ENCODE peak calls at places on chromosomes 12 and 14, in seven cellular contexts. E is HCT116; I is endodermal cell; R is CD4-positive, alpha-beta memory T cell; Y is mammary epithelial cell; V is pancreas; B is K562. M is an unnamed sample. For H3K4me1 and H3K9me3, the result is how much of the 10 kb centered on the place peaks cover.

GRCh38 chr12:132354211-132354981 is 25.0 kb upstream of the GALNT9 start:
- DNase-seq in E (no peak), I (no peak), R (no peak), Y (no peak), V (no peak), B (no peak), M (no peak)

GRCh38 chr14:24310666-24311604 is at the start of gene LTB4R:
- DNase-seq in E (no peak), I (no peak), R (peak), Y (peak), V (peak), B (no peak), M (peak)

GRCh38 chr12:127083028-127083949 is 1183.7 kb upstream of the TMEM132C start:
- DNase-seq in E (peak), I (no peak), R (peak), Y (peak), V (peak), B (peak), M (peak)

GRCh38 chr14:59314953-59315599 is 126.6 kb downstream of the DAAM1 start:
- DNase-seq in E (no peak), I (no peak), R (no peak), Y (no peak), V (no peak), B (no peak), M (no peak)

GRCh38 chr12:58302487-58303011 is 361.2 kb downstream of the ATP23 start:
- DNase-seq in E (no peak), I (no peak), R (no peak), Y (peak), V (peak), B (no peak), M (no peak)

GRCh38 chr12:79834712-79835376 is 100.1 kb downstream of the PPP1R12A start:
- DNase-seq in E (no peak), I (no peak), R (no peak), Y (no peak), V (no peak), B (no peak), M (no peak)

GRCh38 chr14:101019541-101019940 is 116.0 kb upstream of the RTL1 start:
- DNase-seq in E (no peak), I (peak), R (no peak), Y (no peak), V (no peak), B (peak), M (no peak)

GRCh38 chr14:70809238-70810214 is at the start of gene MAP3K9:
- DNase-seq in E (peak), I (peak), R (peak), Y (peak), V (peak), B (peak), M (peak)

GRCh38 chr14:101227611-101228594 is 324.4 kb upstream of the RTL1 start:
- DNase-seq in E (no peak), I (peak), R (no peak), Y (no peak), V (no peak), B (no peak), M (no peak)

GRCh38 chr12:49813131-49813530 is 15.1 kb downstream of the NCKAP5L start:
- DNase-seq in E (no peak), I (no peak), R (no peak), Y (no peak), V (no peak), B (no peak), M (no peak)

GRCh38 chr14:47705683-47706082 is 30.3 kb upstream of the MDGA2 start:
- DNase-seq in E (no peak), I (no peak), R (no peak), Y (no peak), V (no peak), B (no peak), M (no peak)

GRCh38 chr14:20434701-20435453 is 1.1 kb downstream of the KLHL33 start:
- DNase-seq in E (no peak), I (no peak), R (no peak), Y (no peak), V (no peak), B (no peak), M (no peak)

GRCh38 chr14:104659764-104660523 is 29.5 kb upstream of the INF2 start:
- DNase-seq in E (no peak), I (peak), R (no peak), Y (no peak), V (no peak), B (no peak), M (no peak)

GRCh38 chr12:9244894-9245293 is 36.7 kb upstream of the PZP start:
- DNase-seq in E (no peak), I (no peak), R (no peak), Y (peak), V (peak), B (no peak), M (no peak)

GRCh38 chr14:104753528-104754212 is 723 bp downstream of the SIVA1 start:
- DNase-seq in E (no peak), I (no peak), R (peak), Y (peak), V (no peak), B (no peak), M (no peak)

GRCh38 chr14:100890044-100890443 is 13.5 kb downstream of the RTL1 start:
- DNase-seq in E (no peak), I (no peak), R (no peak), Y (no peak), V (no peak), B (no peak), M (peak)

GRCh38 chr12:114691196-114691595 is 7.2 kb upstream of the TBX3 start:
- DNase-seq in E (no peak), I (peak), R (no peak), Y (no peak), V (no peak), B (no peak), M (no peak)

GRCh38 chr12:85405781-85406522 is 125.9 kb downstream of the ALX1 start:
- DNase-seq in E (no peak), I (no peak), R (no peak), Y (no peak), V (no peak), B (no peak), M (no peak)

GRCh38 chr14:65239143-65239672 is 136.9 kb upstream of the MAX start:
- DNase-seq in E (no peak), I (no peak), R (no peak), Y (no peak), V (no peak), B (peak), M (no peak)

GRCh38 chr12:120194226-120194533 is 335 bp downstream of the GCN1 start:
- DNase-seq in E (no peak), I (no peak), R (no peak), Y (no peak), V (no peak), B (no peak), M (no peak)
- H3K4me1 ChIP-seq in E (under half), I (under half), R (under half), Y (under half), V (under half), B (under half), M (under half)

GRCh38 chr12:110908377-110909136 is 11.8 kb downstream of the MYL2 start:
- DNase-seq in E (no peak), I (no peak), R (no peak), Y (peak), V (no peak), B (no peak), M (no peak)
- H3K27ac ChIP-seq in E (no peak), I (no peak), R (no peak), Y (no peak), V (no peak), B (no peak), M (no peak)

DNA sequence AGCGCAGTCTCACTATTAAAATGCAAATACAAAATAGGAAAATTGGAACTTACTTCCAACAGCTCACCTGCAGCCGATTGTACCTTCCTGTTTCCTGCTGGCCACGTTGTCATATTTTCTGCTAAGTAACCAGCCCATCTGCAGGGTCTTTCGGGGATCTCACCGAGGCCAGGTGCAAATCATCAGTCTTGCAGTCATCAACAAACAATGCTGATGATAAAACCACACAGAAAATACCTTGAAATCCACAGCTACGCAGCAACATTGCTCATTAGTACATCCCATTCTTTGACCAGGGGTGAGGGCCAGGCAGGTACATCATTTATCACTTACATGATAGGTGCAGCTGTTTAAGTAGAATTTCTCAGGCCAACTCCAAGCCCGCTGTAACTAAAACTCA is 406.9 kb downstream of the TMEM121 start:
- DNase-seq in E (no peak), I (peak), R (no peak), Y (no peak), V (no peak), B (no peak), M (no peak)
- H3K9me3 ChIP-seq in E (under half), I (half or more), R (under half), Y (under half), V (under half), B (under half), M (under half)

DNA sequence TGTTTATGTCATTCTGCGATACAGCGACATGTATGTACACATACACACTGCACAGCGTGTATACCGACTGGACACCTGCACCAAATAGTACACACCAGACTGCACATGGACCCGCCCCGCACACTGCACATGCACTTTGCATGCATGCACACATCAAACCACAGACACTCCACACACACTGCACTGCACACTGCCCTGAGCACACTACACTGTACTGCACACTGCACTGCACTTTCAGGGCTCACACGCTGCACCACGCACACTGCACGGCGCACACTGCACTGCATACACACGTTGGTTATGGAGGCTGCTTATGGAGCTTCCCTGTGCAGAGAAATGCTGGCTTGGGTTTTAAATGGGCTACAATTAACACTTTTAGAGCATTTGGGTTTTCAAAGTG is 1.6 kb downstream of the PAPLN start:
- DNase-seq in E (no peak), I (no peak), R (no peak), Y (no peak), V (no peak), B (no peak), M (no peak)
- H3K4me1 ChIP-seq in E (under half), I (under half), R (under half), Y (under half), V (under half), B (under half), M (under half)

DNA sequence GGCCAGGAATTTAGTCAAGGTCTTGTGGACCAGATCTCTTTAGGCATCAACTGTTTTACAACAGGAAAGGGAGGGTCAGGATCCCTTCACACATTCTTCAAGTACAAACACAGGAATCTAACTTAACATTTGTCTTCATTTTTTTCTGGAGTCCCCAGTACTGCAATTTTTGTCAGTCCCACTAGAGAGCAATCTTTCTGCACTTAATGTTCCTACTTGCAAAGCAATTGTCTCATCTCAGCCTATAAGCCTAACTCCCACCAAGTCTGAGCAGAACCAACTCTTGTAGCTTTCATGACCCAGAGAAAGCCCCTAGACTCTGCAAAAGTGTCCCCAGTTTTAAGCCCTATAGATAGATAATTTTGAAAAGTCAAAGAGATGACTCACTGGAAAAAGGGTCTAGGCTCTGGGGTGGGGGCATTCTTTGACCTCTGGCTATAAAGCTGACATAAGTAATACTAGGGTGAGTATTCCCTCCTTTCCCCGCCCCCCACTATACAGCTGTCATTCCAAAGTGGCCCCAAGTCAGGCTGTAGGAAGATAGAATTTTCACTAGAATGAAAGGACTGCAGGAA is 1.9 kb upstream of the ZBTB39 start:
- DNase-seq in E (peak), I (no peak), R (peak), Y (peak), V (no peak), B (peak), M (peak)
- H3K27ac ChIP-seq in E (no peak), I (no peak), R (peak), Y (no peak), V (no peak), B (peak), M (no peak)

GRCh38 chr12:14399871-14400270 is 34.4 kb downstream of the ATF7IP start:
- DNase-seq in E (no peak), I (no peak), R (no peak), Y (peak), V (no peak), B (no peak), M (no peak)
- H3K9me3 ChIP-seq in E (under half), I (under half), R (under half), Y (under half), V (under half), B (under half), M (under half)

DNA sequence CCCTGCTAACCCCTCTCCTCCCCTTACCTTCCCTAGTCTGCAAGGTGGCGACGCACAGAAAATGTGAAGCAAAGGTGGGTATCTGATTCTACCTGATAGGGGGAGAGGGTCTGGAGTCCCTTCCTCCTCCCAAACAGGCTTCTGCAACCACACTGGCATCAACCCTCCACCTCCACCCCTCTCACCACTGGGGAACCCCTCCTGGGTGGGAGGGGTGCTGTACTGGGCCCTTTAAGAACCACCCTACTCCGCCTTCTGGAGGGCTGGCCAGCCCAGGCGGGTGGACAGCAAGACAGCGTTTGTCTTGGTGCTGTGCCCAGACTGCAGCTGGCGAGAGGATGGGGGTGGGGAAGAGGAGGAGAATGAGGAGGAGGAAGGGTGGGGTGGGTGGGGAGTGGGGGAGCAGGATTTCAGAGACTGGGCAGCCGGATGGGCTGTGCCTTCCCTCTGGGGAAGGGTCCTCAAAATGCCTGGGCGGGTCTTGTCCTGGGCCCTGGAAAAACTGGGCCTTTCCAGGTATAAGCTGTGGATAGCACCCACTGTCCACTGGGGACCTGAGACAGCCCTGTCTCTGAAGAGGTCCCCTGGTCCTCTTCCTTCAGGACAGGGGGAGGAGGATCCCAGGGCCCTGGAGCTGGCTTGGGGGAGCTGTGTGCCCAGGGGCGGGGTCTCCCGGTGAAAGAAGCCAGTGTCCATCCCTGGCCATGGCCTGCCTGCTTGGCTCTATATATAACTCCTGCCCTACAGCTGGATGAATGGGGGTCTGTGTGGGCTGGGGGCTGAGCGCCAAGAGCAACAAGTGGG is 2.8 kb downstream of the TNS2 start:
- DNase-seq in E (no peak), I (peak), R (no peak), Y (peak), V (peak), B (no peak), M (no peak)
- H3K4me1 ChIP-seq in E (half or more), I (under half), R (under half), Y (half or more), V (half or more), B (half or more), M (under half)

GRCh38 chr12:20495997-20496396 is 127.7 kb downstream of the PDE3A start:
- DNase-seq in E (no peak), I (no peak), R (no peak), Y (no peak), V (no peak), B (no peak), M (no peak)
- H3K27ac ChIP-seq in E (no peak), I (no peak), R (no peak), Y (no peak), V (no peak), B (no peak), M (no peak)

GRCh38 chr12:46858368-46858767 is 32.6 kb upstream of the SLC38A4 start:
- DNase-seq in E (peak), I (no peak), R (no peak), Y (no peak), V (no peak), B (no peak), M (no peak)

GRCh38 chr12:46855760-46856159 is 30.0 kb upstream of the SLC38A4 start:
- DNase-seq in E (no peak), I (no peak), R (no peak), Y (no peak), V (no peak), B (no peak), M (no peak)

DNA sequence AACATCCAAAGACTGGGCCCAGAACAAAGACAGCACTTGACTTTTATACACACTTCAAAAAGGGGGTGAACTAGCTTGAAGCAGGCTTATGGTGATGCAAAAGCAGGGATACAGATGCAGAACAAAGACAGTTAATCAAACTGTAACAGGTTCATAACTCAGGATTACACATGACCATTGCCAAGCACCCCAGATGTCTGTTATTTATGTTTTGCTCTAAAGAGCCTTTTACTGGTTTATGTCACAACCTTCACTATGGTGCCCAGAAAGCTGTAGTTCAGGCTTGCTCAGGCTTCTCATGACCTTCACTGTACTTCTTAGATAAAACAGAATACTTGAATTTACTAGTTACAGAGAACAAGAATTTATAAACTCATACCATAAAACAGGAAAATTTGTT is 31.7 kb upstream of the SLC38A4 start:
- DNase-seq in E (no peak), I (no peak), R (no peak), Y (no peak), V (no peak), B (no peak), M (no peak)
- H3K9me3 ChIP-seq in E (under half), I (half or more), R (under half), Y (under half), V (under half), B (under half), M (under half)

M was measured in CD8-positive, alpha-beta memory T cell.